ENCODE peak calls at places on chromosomes 12 and 14, in eight cellular contexts. One of them, this sample, is unnamed.

GRCh38 chr14:65214741-65215140 is 112.4 kb upstream of the MAX start:
- DNase-seq in tibial nerve: no peak
- DNase-seq in esophagus muscularis mucosa: no peak
- DNase-seq in transverse colon: peak; percentile 26
- DNase-seq in A549: no peak
- DNase-seq in ovary: peak; percentile 39
- DNase-seq in stomach: no peak
- DNase-seq in K562: no peak
- DNase-seq in this sample: no peak

GRCh38 chr14:104161601-104162367 is 23.4 kb downstream of the KIF26A start:
- DNase-seq in ovary: no peak
- DNase-seq in A549: no peak
- DNase-seq in transverse colon: no peak
- DNase-seq in tibial nerve: no peak
- DNase-seq in K562: no peak
- DNase-seq in stomach: no peak
- DNase-seq in esophagus muscularis mucosa: no peak
- DNase-seq in this sample: no peak

GRCh38 chr14:25048170-25049126 is 1.5 kb downstream of the STXBP6 start:
- DNase-seq in ovary: peak; percentile 24
- DNase-seq in A549: no peak
- DNase-seq in K562: peak; percentile 7
- DNase-seq in esophagus muscularis mucosa: no peak
- DNase-seq in stomach: peak; percentile 34
- DNase-seq in transverse colon: peak; percentile 25
- DNase-seq in tibial nerve: peak; percentile 34
- DNase-seq in this sample: peak; percentile 89

GRCh38 chr14:69299286-69300035 is 39.5 kb downstream of the GALNT16 start:
- DNase-seq in ovary: no peak
- DNase-seq in esophagus muscularis mucosa: no peak
- DNase-seq in K562: no peak
- DNase-seq in A549: no peak
- DNase-seq in stomach: no peak
- DNase-seq in transverse colon: no peak
- DNase-seq in tibial nerve: no peak
- DNase-seq in this sample: no peak

GRCh38 chr12:111748867-111749266 is 17.9 kb upstream of the ALDH2 start:
- DNase-seq in A549: no peak
- DNase-seq in K562: no peak
- DNase-seq in ovary: no peak
- DNase-seq in tibial nerve: no peak
- DNase-seq in transverse colon: no peak
- DNase-seq in stomach: no peak
- DNase-seq in esophagus muscularis mucosa: no peak
- DNase-seq in this sample: no peak

GRCh38 chr12:132456944-132457495 is 32.9 kb upstream of the FBRSL1 start:
- DNase-seq in esophagus muscularis mucosa: no peak
- DNase-seq in transverse colon: no peak
- DNase-seq in tibial nerve: no peak
- DNase-seq in stomach: no peak
- DNase-seq in K562: no peak
- DNase-seq in A549: no peak
- DNase-seq in ovary: no peak
- DNase-seq in this sample: no peak

GRCh38 chr12:124517260-124518050 is 50.0 kb downstream of the NCOR2 start:
- DNase-seq in transverse colon: peak; percentile 70
- DNase-seq in K562: no peak
- DNase-seq in A549: peak; percentile 59
- DNase-seq in stomach: peak; percentile 92
- DNase-seq in ovary: peak; percentile 57
- DNase-seq in esophagus muscularis mucosa: no peak
- DNase-seq in tibial nerve: peak; percentile 50
- DNase-seq in this sample: peak; percentile 94

GRCh38 chr14:35789651-35790050 is 19.4 kb downstream of the RALGAPA1 start:
- DNase-seq in ovary: no peak
- DNase-seq in stomach: no peak
- DNase-seq in transverse colon: no peak
- DNase-seq in esophagus muscularis mucosa: no peak
- DNase-seq in A549: no peak
- DNase-seq in K562: no peak
- DNase-seq in tibial nerve: no peak
- DNase-seq in this sample: no peak

GRCh38 chr12:24617471-24617870 is 331.4 kb downstream of the BCAT1 start:
- DNase-seq in tibial nerve: no peak
- DNase-seq in A549: no peak
- DNase-seq in transverse colon: no peak
- DNase-seq in K562: no peak
- DNase-seq in stomach: no peak
- DNase-seq in ovary: no peak
- DNase-seq in esophagus muscularis mucosa: no peak
- DNase-seq in this sample: no peak

GRCh38 chr12:19388131-19388549 is 51.2 kb upstream of the AEBP2 start:
- DNase-seq in esophagus muscularis mucosa: no peak
- DNase-seq in transverse colon: no peak
- DNase-seq in K562: no peak
- DNase-seq in tibial nerve: no peak
- DNase-seq in ovary: no peak
- DNase-seq in stomach: no peak
- DNase-seq in A549: no peak
- DNase-seq in this sample: peak; percentile 77

GRCh38 chr12:92146865-92147264 is 1.2 kb upstream of the BTG1 start:
- DNase-seq in transverse colon: no peak
- DNase-seq in ovary: no peak
- DNase-seq in tibial nerve: no peak
- DNase-seq in stomach: no peak
- DNase-seq in esophagus muscularis mucosa: no peak
- DNase-seq in A549: no peak
- DNase-seq in K562: no peak
- DNase-seq in this sample: no peak

GRCh38 chr12:53047221-53048032 is 2.4 kb upstream of the TNS2 start:
- DNase-seq in ovary: peak; percentile 89
- DNase-seq in tibial nerve: peak; percentile 77
- DNase-seq in transverse colon: peak; percentile 83
- DNase-seq in K562: peak; percentile 94
- DNase-seq in A549: peak; percentile 67
- DNase-seq in esophagus muscularis mucosa: peak; percentile 96
- DNase-seq in stomach: peak; percentile 83
- DNase-seq in this sample: peak; percentile 94

GRCh38 chr14:24876009-24876690 is 173.8 kb downstream of the STXBP6 start:
- DNase-seq in tibial nerve: no peak
- DNase-seq in K562: no peak
- DNase-seq in esophagus muscularis mucosa: no peak
- DNase-seq in ovary: no peak
- DNase-seq in stomach: no peak
- DNase-seq in transverse colon: no peak
- DNase-seq in A549: no peak
- DNase-seq in this sample: no peak

GRCh38 chr14:53458368-53458814 is 305.3 kb upstream of the DDHD1 start:
- DNase-seq in stomach: no peak
- DNase-seq in A549: peak; percentile 42
- DNase-seq in ovary: no peak
- DNase-seq in K562: no peak
- DNase-seq in esophagus muscularis mucosa: no peak
- DNase-seq in transverse colon: no peak
- DNase-seq in tibial nerve: no peak
- DNase-seq in this sample: no peak

GRCh38 chr12:123532808-123533649 is 490 bp downstream of the RILPL1 start:
- DNase-seq in A549: peak; percentile 30
- DNase-seq in K562: peak; percentile 54
- DNase-seq in tibial nerve: peak; percentile 23
- DNase-seq in transverse colon: peak; percentile 30
- DNase-seq in stomach: peak; percentile 28
- DNase-seq in ovary: peak; percentile 40
- DNase-seq in esophagus muscularis mucosa: no peak
- DNase-seq in this sample: peak; percentile 75

GRCh38 chr12:89796798-89797382 is 88.3 kb upstream of the ATP2B1 start:
- DNase-seq in transverse colon: no peak
- DNase-seq in A549: no peak
- DNase-seq in tibial nerve: no peak
- DNase-seq in K562: peak; percentile 15
- DNase-seq in stomach: no peak
- DNase-seq in ovary: no peak
- DNase-seq in esophagus muscularis mucosa: no peak
- DNase-seq in this sample: no peak

GRCh38 chr14:90726656-90727055 is 89.6 kb downstream of the TTC7B start:
- DNase-seq in K562: no peak
- DNase-seq in esophagus muscularis mucosa: peak; percentile 93
- DNase-seq in tibial nerve: peak; percentile 54
- DNase-seq in stomach: peak; percentile 35
- DNase-seq in transverse colon: peak; percentile 82
- DNase-seq in ovary: no peak
- DNase-seq in A549: no peak
- DNase-seq in this sample: peak; percentile 93

GRCh38 chr14:55571125-55571889 is 8.7 kb upstream of the KTN1 start:
- DNase-seq in esophagus muscularis mucosa: no peak
- DNase-seq in tibial nerve: no peak
- DNase-seq in transverse colon: no peak
- DNase-seq in ovary: no peak
- DNase-seq in A549: no peak
- DNase-seq in stomach: no peak
- DNase-seq in K562: no peak
- DNase-seq in this sample: no peak

GRCh38 chr14:41349289-41349910 is 257.3 kb upstream of the LRFN5 start:
- DNase-seq in esophagus muscularis mucosa: no peak
- DNase-seq in A549: no peak
- DNase-seq in transverse colon: no peak
- DNase-seq in K562: no peak
- DNase-seq in ovary: no peak
- DNase-seq in stomach: no peak
- DNase-seq in tibial nerve: no peak
- DNase-seq in this sample: no peak

GRCh38 chr14:102917469-102918211 is 4.8 kb upstream of the AMN start:
- DNase-seq in stomach: peak; percentile 62
- DNase-seq in A549: peak; percentile 52
- DNase-seq in tibial nerve: peak; percentile 41
- DNase-seq in ovary: no peak
- DNase-seq in esophagus muscularis mucosa: no peak
- DNase-seq in K562: peak; percentile 56
- DNase-seq in transverse colon: peak; percentile 70
- DNase-seq in this sample: no peak
- TF ChIP-seq EP300 in stomach: no peak
- TF ChIP-seq EP300 in A549: no peak
- TF ChIP-seq EP300 in tibial nerve: no peak
- TF ChIP-seq EP300 in ovary: no peak
- TF ChIP-seq EP300 in esophagus muscularis mucosa: no peak
- TF ChIP-seq EP300 in K562: no peak
- TF ChIP-seq EP300 in transverse colon: no peak
- TF ChIP-seq EP300 in this sample: no peak

DNA sequence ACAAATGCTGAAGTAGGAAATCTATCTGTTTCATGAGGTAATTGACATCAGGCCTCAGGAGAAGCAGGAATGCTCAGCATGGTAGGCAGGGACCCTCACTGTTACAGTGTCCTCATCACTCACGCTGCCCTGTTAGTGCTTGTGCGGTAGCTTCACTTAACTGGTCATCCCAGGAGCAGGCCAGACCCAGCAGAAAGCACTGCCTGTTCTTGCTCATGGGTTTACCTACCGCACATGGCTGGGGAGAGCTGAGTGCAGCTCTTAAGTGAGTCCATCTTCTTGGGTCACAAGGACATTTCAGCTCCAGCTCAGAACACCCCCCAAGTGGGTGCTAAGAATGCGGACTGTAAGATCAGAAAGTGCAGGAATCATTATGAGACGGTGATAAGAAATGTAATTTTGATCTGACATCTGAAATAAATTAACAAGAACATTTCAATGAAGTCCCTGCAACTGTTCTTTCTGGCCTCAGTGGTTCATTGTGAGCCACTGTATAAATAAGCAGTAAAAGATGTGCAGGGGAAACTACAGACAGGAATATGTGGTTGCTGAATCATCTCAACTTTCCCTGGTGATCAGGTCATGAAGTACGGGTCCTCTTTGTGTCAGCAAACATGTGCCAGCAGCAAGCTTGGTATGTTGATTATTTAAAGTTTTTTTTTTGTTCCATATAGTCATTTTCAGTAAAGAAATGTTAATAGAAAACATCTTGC is 757.7 kb upstream of the TMEM132C start:
- DNase-seq in K562: no peak
- DNase-seq in stomach: no peak
- DNase-seq in A549: no peak
- DNase-seq in esophagus muscularis mucosa: no peak
- DNase-seq in tibial nerve: no peak
- DNase-seq in transverse colon: no peak
- DNase-seq in ovary: no peak
- DNase-seq in this sample: no peak
- TF ChIP-seq EP300 in K562: no peak
- TF ChIP-seq EP300 in stomach: no peak
- TF ChIP-seq EP300 in A549: no peak
- TF ChIP-seq EP300 in esophagus muscularis mucosa: no peak
- TF ChIP-seq EP300 in tibial nerve: no peak
- TF ChIP-seq EP300 in transverse colon: no peak
- TF ChIP-seq EP300 in ovary: no peak
- TF ChIP-seq EP300 in this sample: no peak

GRCh38 chr12:9961106-9961505 is 10.1 kb upstream of the CLEC12A start:
- DNase-seq in esophagus muscularis mucosa: no peak
- DNase-seq in K562: no peak
- DNase-seq in ovary: no peak
- DNase-seq in tibial nerve: no peak
- DNase-seq in A549: no peak
- DNase-seq in stomach: no peak
- DNase-seq in transverse colon: no peak
- DNase-seq in this sample: no peak
- TF ChIP-seq EP300 in esophagus muscularis mucosa: no peak
- TF ChIP-seq EP300 in K562: no peak
- TF ChIP-seq EP300 in ovary: no peak
- TF ChIP-seq EP300 in tibial nerve: no peak
- TF ChIP-seq EP300 in A549: no peak
- TF ChIP-seq EP300 in stomach: no peak
- TF ChIP-seq EP300 in transverse colon: no peak
- TF ChIP-seq EP300 in this sample: no peak

GRCh38 chr12:47752552-47752951 is 6.1 kb downstream of the RAPGEF3 start:
- DNase-seq in transverse colon: no peak
- DNase-seq in esophagus muscularis mucosa: no peak
- DNase-seq in stomach: no peak
- DNase-seq in ovary: no peak
- DNase-seq in tibial nerve: no peak
- DNase-seq in K562: no peak
- DNase-seq in A549: no peak
- DNase-seq in this sample: no peak

GRCh38 chr12:47755655-47756562 is 2.8 kb downstream of the RAPGEF3 start:
- DNase-seq in ovary: no peak
- DNase-seq in transverse colon: peak; percentile 80
- DNase-seq in stomach: peak; percentile 76
- DNase-seq in tibial nerve: no peak
- DNase-seq in A549: no peak
- DNase-seq in K562: no peak
- DNase-seq in esophagus muscularis mucosa: no peak
- DNase-seq in this sample: no peak

GRCh38 chr12:47753021-47754001 is 5.4 kb downstream of the RAPGEF3 start:
- DNase-seq in esophagus muscularis mucosa: no peak
- DNase-seq in transverse colon: peak; percentile 76
- DNase-seq in A549: no peak
- DNase-seq in ovary: no peak
- DNase-seq in tibial nerve: no peak
- DNase-seq in K562: no peak
- DNase-seq in stomach: peak; percentile 89
- DNase-seq in this sample: no peak

GRCh38 chr12:47754881-47755280 is 3.8 kb downstream of the RAPGEF3 start:
- DNase-seq in esophagus muscularis mucosa: no peak
- DNase-seq in K562: no peak
- DNase-seq in stomach: peak; percentile 93
- DNase-seq in ovary: no peak
- DNase-seq in A549: no peak
- DNase-seq in transverse colon: peak; percentile 90
- DNase-seq in tibial nerve: no peak
- DNase-seq in this sample: no peak

GRCh38 chr12:47754126-47754525 is 4.6 kb downstream of the RAPGEF3 start:
- DNase-seq in esophagus muscularis mucosa: no peak
- DNase-seq in stomach: no peak
- DNase-seq in tibial nerve: no peak
- DNase-seq in transverse colon: no peak
- DNase-seq in K562: no peak
- DNase-seq in A549: no peak
- DNase-seq in ovary: no peak
- DNase-seq in this sample: no peak
- TF ChIP-seq EP300 in esophagus muscularis mucosa: no peak
- TF ChIP-seq EP300 in stomach: no peak
- TF ChIP-seq EP300 in tibial nerve: no peak
- TF ChIP-seq EP300 in transverse colon: no peak
- TF ChIP-seq EP300 in K562: no peak
- TF ChIP-seq EP300 in A549: no peak
- TF ChIP-seq EP300 in ovary: no peak
- TF ChIP-seq EP300 in this sample: no peak